ENCODE peak calls at places on chromosomes 7 and 10, in seven cellular contexts. P, D, O, I, Q, C and B are unnamed samples.
A peak's percentile ranks its signal among the peaks of the same experiment; 100 is the strongest.

GRCh38 chr10:6203331-6204062 is 765 bp downstream of the PFKFB3 start:
- DNase-seq in P (peak; percentile 84), D (peak; percentile 54), O (peak; percentile 55), I (peak; percentile 81), Q (peak; percentile 68), C (peak; percentile 46), B (peak; percentile 85)

GRCh38 chr10:12835709-12836108 is 165.8 kb downstream of the CCDC3 start:
- DNase-seq in P (no peak), D (no peak), O (peak; percentile 16), I (no peak), Q (no peak), C (peak; percentile 68), B (no peak)

GRCh38 chr10:91316486-91316885 is 93.7 kb upstream of the HECTD2 start:
- DNase-seq in P (no peak), D (no peak), O (no peak), I (no peak), Q (no peak), C (no peak), B (no peak)

GRCh38 chr10:89115876-89116627 is 91.1 kb downstream of the CH25H start:
- DNase-seq in P (no peak), D (no peak), O (peak; percentile 15), I (no peak), Q (no peak), C (peak; percentile 56), B (no peak)

GRCh38 chr7:131555565-131556054 is 818 bp downstream of the PODXL start:
- DNase-seq in P (no peak), D (peak; percentile 21), O (no peak), I (no peak), Q (no peak), C (peak; percentile 28), B (peak; percentile 56)

GRCh38 chr7:107201795-107202450 is 33.1 kb downstream of the HBP1 start:
- DNase-seq in P (peak; percentile 61), D (peak; percentile 60), O (peak; percentile 68), I (peak; percentile 76), Q (peak; percentile 55), C (peak; percentile 42), B (peak; percentile 83)

GRCh38 chr10:93471110-93471651 is 11.0 kb downstream of the MYOF start:
- DNase-seq in P (no peak), D (no peak), O (peak; percentile 88), I (no peak), Q (no peak), C (peak; percentile 97), B (no peak)

GRCh38 chr7:95520136-95520535 is 34.4 kb downstream of the ASB4 start:
- DNase-seq in P (no peak), D (no peak), O (no peak), I (no peak), Q (no peak), C (no peak), B (no peak)

GRCh38 chr7:82442492-82443043 is 1.0 kb downstream of the CACNA2D1 start:
- DNase-seq in P (no peak), D (no peak), O (peak; percentile 21), I (peak; percentile 15), Q (no peak), C (peak; percentile 57), B (no peak)

GRCh38 chr10:132396495-132397035 is 435 bp upstream of the PWWP2B start:
- DNase-seq in P (peak; percentile 57), D (peak; percentile 46), O (no peak), I (peak; percentile 74), Q (peak; percentile 43), C (no peak), B (no peak)

GRCh38 chr7:23065974-23066373 is 39.6 kb upstream of the KLHL7 start:
- DNase-seq in P (no peak), D (no peak), O (no peak), I (no peak), Q (no peak), C (no peak), B (no peak)

GRCh38 chr10:12408472-12408871 is 59.1 kb downstream of the CAMK1D start:
- DNase-seq in P (no peak), D (no peak), O (no peak), I (no peak), Q (no peak), C (no peak), B (no peak)

GRCh38 chr7:18020138-18020715 is 7.4 kb downstream of the PRPS1L1 start:
- DNase-seq in P (no peak), D (no peak), O (no peak), I (peak; percentile 37), Q (no peak), C (no peak), B (no peak)

GRCh38 chr7:123944395-123944794 is 19.4 kb downstream of the SPAM1 start:
- DNase-seq in P (no peak), D (no peak), O (no peak), I (no peak), Q (no peak), C (no peak), B (no peak)

GRCh38 chr7:84454174-84454959 is 259.8 kb upstream of the SEMA3A start:
- DNase-seq in P (no peak), D (no peak), O (no peak), I (no peak), Q (no peak), C (peak; percentile 8), B (no peak)

GRCh38 chr10:42304341-42304740 is 334.0 kb downstream of the ZNF33B start:
- DNase-seq in P (no peak), D (no peak), O (no peak), I (no peak), Q (no peak), C (peak; percentile 28), B (no peak)

GRCh38 chr10:28248092-28248491 is 54.8 kb downstream of the MPP7 start:
- DNase-seq in P (no peak), D (no peak), O (no peak), I (no peak), Q (no peak), C (no peak), B (no peak)

GRCh38 chr10:78179886-78180285 is 146.2 kb downstream of the RPS24 start:
- DNase-seq in P (no peak), D (no peak), O (no peak), I (no peak), Q (no peak), C (no peak), B (no peak)

GRCh38 chr10:43982250-43982649 is 333.6 kb upstream of the ZNF32 start:
- DNase-seq in P (no peak), D (no peak), O (no peak), I (no peak), Q (no peak), C (no peak), B (no peak)

GRCh38 chr7:107846324-107846723 is 43.3 kb upstream of the SLC26A3 start:
- DNase-seq in P (no peak), D (no peak), O (no peak), I (no peak), Q (no peak), C (no peak), B (no peak)

GRCh38 chr7:138460649-138461607 is 869 bp downstream of the TRIM24 start:
- DNase-seq in P (peak; percentile 67), D (peak; percentile 81), O (peak; percentile 46), I (peak; percentile 50), Q (peak; percentile 65), C (peak; percentile 57), B (peak; percentile 88)

GRCh38 chr7:122166260-122166659 is 22.2 kb upstream of the AASS start:
- DNase-seq in P (no peak), D (no peak), O (no peak), I (no peak), Q (peak; percentile 29), C (no peak), B (no peak)

GRCh38 chr7:30322656-30323355 is 38.4 kb downstream of the ZNRF2 start:
- DNase-seq in P (peak; percentile 36), D (peak; percentile 56), O (no peak), I (no peak), Q (no peak), C (no peak), B (peak; percentile 71)
- H3K4me2 ChIP-seq in P (peak overlapping the region; percentile 99), D (peak overlapping the region; percentile 87), O (peak overlapping the region; percentile 21), I (peak overlapping the region; percentile 65), Q (peak overlapping the region; percentile 35), C (no peak overlapping the region), B (peak overlapping the region; percentile 91)

GRCh38 chr10:103231047-103231551 is 14.6 kb upstream of the RPEL1 start:
- DNase-seq in P (no peak), D (no peak), O (peak; percentile 57), I (peak; percentile 95), Q (peak; percentile 68), C (peak; percentile 92), B (no peak)
- H3K4me3 ChIP-seq in P (no peak overlapping the region), D (no peak overlapping the region), O (no peak overlapping the region), I (no peak overlapping the region), Q (peak overlapping the region; percentile 4), C (no peak overlapping the region), B (no peak overlapping the region)

GRCh38 chr10:62790019-62790555 is 14.4 kb upstream of the ADO start:
- DNase-seq in P (no peak), D (no peak), O (no peak), I (no peak), Q (no peak), C (no peak), B (no peak)

GRCh38 chr10:62792261-62792660 is 12.3 kb upstream of the ADO start:
- DNase-seq in P (no peak), D (no peak), O (no peak), I (no peak), Q (no peak), C (no peak), B (no peak)

GRCh38 chr10:62794306-62794705 is 10.2 kb upstream of the ADO start:
- DNase-seq in P (no peak), D (no peak), O (no peak), I (no peak), Q (no peak), C (no peak), B (no peak)

GRCh38 chr10:62790571-62790970 is 13.9 kb upstream of the ADO start:
- DNase-seq in P (no peak), D (no peak), O (no peak), I (no peak), Q (no peak), C (no peak), B (no peak)

DNA sequence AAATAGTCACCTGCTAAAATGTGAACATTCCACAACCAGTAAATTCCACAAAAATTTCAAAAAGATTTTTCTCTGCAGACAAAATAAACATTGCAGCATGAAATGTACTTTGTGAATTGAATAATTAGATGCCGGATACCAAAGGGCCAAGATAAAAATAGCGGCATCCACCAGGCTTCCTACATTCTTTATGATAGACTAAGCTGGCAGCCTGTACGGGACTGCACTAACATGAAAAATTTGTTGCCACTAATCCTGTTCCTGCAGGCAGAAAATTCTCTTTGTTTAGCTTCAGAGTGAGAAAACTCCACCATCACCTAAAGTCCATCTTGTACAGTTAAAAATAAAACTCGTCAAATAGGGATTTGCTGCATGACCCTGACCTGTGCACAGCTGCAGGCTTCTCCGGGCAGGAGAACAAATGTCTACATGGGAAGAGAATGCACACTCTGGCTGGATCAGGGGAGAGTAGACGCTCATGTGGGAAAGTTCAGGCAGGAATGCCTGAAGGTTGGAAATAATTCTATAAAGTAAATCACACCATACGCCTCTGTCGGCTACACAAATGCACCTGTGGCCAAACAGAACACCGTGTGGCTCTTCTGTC is 15.6 kb upstream of the ADO start:
- DNase-seq in P (no peak), D (no peak), O (no peak), I (no peak), Q (no peak), C (no peak), B (no peak)
- H3K4me2 ChIP-seq in P (no peak overlapping the region), D (no peak overlapping the region), O (no peak overlapping the region), I (no peak overlapping the region), Q (no peak overlapping the region), C (no peak overlapping the region), B (no peak overlapping the region)

DNA sequence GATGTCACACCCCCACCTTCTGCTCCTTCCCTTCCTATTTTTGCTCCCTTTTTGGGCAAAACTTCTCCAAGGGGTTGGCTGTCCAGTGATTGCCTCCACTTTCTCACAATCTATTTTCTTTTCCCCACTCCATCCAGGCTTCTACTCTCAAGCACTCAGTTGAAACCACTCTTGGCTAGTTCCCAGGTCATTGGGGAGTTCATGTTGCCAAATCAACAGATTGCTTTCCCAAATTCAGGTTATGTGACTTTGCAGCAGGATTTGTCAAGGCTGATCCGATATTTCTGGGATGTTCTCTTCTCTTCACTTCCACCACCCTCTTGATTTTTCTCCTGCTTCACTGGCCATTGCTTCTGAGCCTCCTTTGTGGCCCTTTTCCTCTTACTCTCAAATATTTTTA is 258.7 kb upstream of the SLC26A5 start:
- DNase-seq in P (no peak), D (no peak), O (no peak), I (no peak), Q (no peak), C (no peak), B (no peak)
- H3K4me3 ChIP-seq in P (no peak overlapping the region), D (no peak overlapping the region), O (no peak overlapping the region), I (no peak overlapping the region), Q (no peak overlapping the region), C (no peak overlapping the region), B (no peak overlapping the region)